ENCODE peak calls at places on chromosomes 2 and 18, in seven cellular contexts. R, P, O, T, Z, J and S are unnamed samples.

GRCh38 chr2:150309681-150310080 is 177.8 kb downstream of the RND3 start:
- DNase-seq in P (peak; percentile 3), T (no peak), O (no peak), Z (no peak), J (no peak), R (peak; percentile 33), S (peak; percentile 89)

GRCh38 chr2:201890447-201890846 is 84.1 kb downstream of the CDK15 start:
- DNase-seq in Z (no peak), T (no peak), O (no peak), P (no peak), R (peak; percentile 62), J (no peak), S (no peak)

GRCh38 chr2:237475704-237476107 is 11.3 kb upstream of the MLPH start:
- DNase-seq in R (peak; percentile 60), O (no peak), J (peak; percentile 73), T (no peak), Z (no peak), P (peak; percentile 65), S (peak; percentile 28)

GRCh38 chr18:24470022-24470618 is 9.7 kb downstream of the HRH4 start:
- DNase-seq in P (no peak), J (no peak), Z (no peak), O (no peak), R (no peak), T (no peak), S (no peak)

GRCh38 chr2:134647607-134648256 is 71.1 kb downstream of the TMEM163 start:
- DNase-seq in R (no peak), O (no peak), Z (no peak), P (no peak), J (no peak), T (no peak), S (no peak)

GRCh38 chr2:38315707-38316333 is 61.3 kb downstream of the ATL2 start:
- DNase-seq in T (no peak), R (peak; percentile 59), J (peak; percentile 66), O (peak; percentile 35), P (peak; percentile 58), Z (no peak), S (peak; percentile 49)

GRCh38 chr2:49240608-49241007 is 86.3 kb upstream of the FSHR start:
- DNase-seq in J (peak; percentile 8), R (peak; percentile 33), P (peak; percentile 3), O (no peak), Z (no peak), T (no peak), S (no peak)

GRCh38 chr2:150610670-150611279 is 123.3 kb upstream of the RND3 start:
- DNase-seq in J (peak; percentile 52), Z (no peak), T (no peak), P (peak; percentile 56), O (no peak), R (peak; percentile 69), S (peak; percentile 52)

GRCh38 chr2:198337368-198337767 is 533.0 kb downstream of the PLCL1 start:
- DNase-seq in O (no peak), P (no peak), R (no peak), Z (no peak), J (no peak), T (no peak), S (no peak)

GRCh38 chr2:153641046-153641445 is 162.5 kb upstream of the RPRM start:
- DNase-seq in O (no peak), P (no peak), J (no peak), Z (no peak), T (no peak), R (no peak), S (no peak)
- H3K4me1 ChIP-seq in O (no peaks in the 10 kb centered on the region), P (no peaks in the 10 kb centered on the region), J (no peaks in the 10 kb centered on the region), Z (no peaks in the 10 kb centered on the region), T (no peaks in the 10 kb centered on the region), R (no peaks in the 10 kb centered on the region), S (no peaks in the 10 kb centered on the region)

GRCh38 chr2:65974067-65974723 is 460.7 kb upstream of the MEIS1 start:
- DNase-seq in P (no peak), R (no peak), T (no peak), O (no peak), J (no peak), Z (no peak), S (no peak)

GRCh38 chr2:65969161-65969560 is 465.8 kb upstream of the MEIS1 start:
- DNase-seq in J (no peak), T (no peak), R (no peak), P (no peak), Z (no peak), O (no peak), S (peak; percentile 20)
- H3K4me3 ChIP-seq in J (no peak overlapping the region), T (no peak overlapping the region), R (no peak overlapping the region), P (no peak overlapping the region), Z (no peak overlapping the region), O (no peak overlapping the region), S (no peak overlapping the region)

GRCh38 chr18:377088-377487 is 109.2 kb upstream of the THOC1 start:
- DNase-seq in T (no peak), J (no peak), Z (no peak), O (no peak), R (no peak), P (no peak), S (no peak)
- H3K4me1 ChIP-seq in T (no peaks in the 10 kb centered on the region), J (peaks cover 7% of the 10 kb centered on the region), Z (peaks cover 14% of the 10 kb centered on the region), O (no peaks in the 10 kb centered on the region), R (peaks cover 7% of the 10 kb centered on the region), P (no peaks in the 10 kb centered on the region), S (no peaks in the 10 kb centered on the region)

DNA sequence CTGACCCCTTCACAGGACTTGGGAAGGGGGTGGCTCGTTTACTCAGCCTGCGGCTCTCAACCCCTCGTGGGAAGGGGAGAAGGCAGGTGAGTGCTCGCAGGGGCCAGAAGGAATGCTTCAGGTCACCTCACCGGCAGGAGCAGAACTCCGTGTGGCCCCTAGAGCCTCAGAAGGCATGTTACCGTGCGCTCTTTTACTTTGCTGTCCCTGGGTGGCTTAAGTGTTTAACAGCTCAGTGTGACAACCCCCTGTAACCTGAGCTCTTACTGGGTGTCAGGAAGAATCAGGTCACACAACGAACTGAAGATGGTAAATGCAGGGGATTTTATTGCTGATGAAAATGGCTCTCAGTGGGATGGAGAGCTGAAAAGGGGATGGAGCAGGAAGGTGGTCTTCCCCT is 1235.4 kb downstream of the LRP1B start:
- DNase-seq in R (no peak), O (no peak), Z (no peak), J (no peak), T (no peak), P (no peak), S (no peak)
- H3K4me3 ChIP-seq in R (no peak overlapping the region), O (no peak overlapping the region), Z (no peak overlapping the region), J (no peak overlapping the region), T (no peak overlapping the region), P (no peak overlapping the region), S (no peak overlapping the region)

GRCh38 chr2:45683292-45683691 is 31.8 kb downstream of the PRKCE start:
- DNase-seq in Z (no peak), P (no peak), R (no peak), T (no peak), J (no peak), O (no peak), S (no peak)
- H3K4me1 ChIP-seq in Z (no peaks in the 10 kb centered on the region), P (peaks cover 13% of the 10 kb centered on the region), R (no peaks in the 10 kb centered on the region), T (peaks cover 8% of the 10 kb centered on the region), J (peaks cover 14% of the 10 kb centered on the region), O (no peaks in the 10 kb centered on the region), S (peaks cover 8% of the 10 kb centered on the region)

GRCh38 chr2:146213674-146214073 is 1631.2 kb upstream of the ACVR2A start:
- DNase-seq in T (no peak), J (no peak), Z (no peak), O (no peak), P (no peak), R (no peak), S (no peak)

GRCh38 chr2:146212602-146213001 is 1632.2 kb upstream of the ACVR2A start:
- DNase-seq in Z (no peak), T (no peak), P (no peak), R (no peak), J (no peak), O (no peak), S (no peak)

GRCh38 chr2:146209842-146210275 is 1635.0 kb upstream of the ACVR2A start:
- DNase-seq in P (no peak), O (no peak), T (no peak), R (no peak), Z (no peak), J (no peak), S (no peak)

DNA sequence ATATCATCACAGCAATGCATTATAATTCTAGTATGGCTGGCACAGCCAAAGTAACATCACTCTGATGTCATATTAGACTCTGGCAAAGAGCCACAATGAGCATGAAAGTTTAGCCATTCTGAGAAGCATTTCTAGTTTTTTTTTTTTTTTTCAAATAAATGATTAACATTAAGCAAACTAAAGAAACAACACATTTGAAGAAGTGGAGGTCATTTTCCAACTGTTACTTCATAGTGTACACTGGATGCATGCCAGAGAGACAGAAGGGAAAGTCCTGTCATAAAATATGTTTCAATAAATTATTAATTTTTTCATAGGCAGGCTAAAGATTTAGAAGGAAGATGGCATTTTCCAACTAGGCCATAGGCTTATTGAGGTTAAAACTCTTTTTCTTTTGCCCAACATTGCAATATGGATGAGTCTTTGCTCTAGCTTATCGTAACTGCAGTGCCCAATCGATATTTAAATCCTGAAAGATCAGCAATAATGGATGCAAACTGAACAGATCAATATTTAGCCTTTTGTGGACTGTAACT is 1630.4 kb upstream of the ACVR2A start:
- DNase-seq in P (no peak), J (no peak), O (no peak), T (no peak), R (no peak), Z (no peak), S (peak; percentile 89)
- H3K4me3 ChIP-seq in P (no peak overlapping the region), J (no peak overlapping the region), O (no peak overlapping the region), T (no peak overlapping the region), R (no peak overlapping the region), Z (no peak overlapping the region), S (no peak overlapping the region)

DNA sequence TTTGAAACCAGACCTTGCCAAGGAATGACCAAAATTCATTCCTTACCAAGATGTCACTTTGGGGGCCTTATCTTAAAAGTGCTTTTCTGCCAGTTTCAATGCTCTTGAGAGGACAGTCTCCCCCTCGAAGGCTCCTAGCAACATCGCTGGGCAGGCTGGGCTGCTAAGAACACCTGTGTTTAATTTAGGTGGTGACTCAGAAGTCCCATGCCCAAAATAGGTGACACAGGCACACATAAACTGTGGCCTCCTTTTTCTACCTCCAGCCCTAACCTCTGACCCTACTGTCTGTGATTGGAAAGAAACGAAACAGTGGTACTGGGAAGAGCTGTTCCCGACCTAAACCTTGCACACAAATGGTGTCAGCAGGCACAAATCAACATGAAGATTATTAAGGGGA is 28.7 kb upstream of the ROCK2 start:
- DNase-seq in P (no peak), Z (no peak), R (no peak), J (no peak), T (no peak), O (no peak), S (no peak)
- H3K4me1 ChIP-seq in P (peaks cover 54% of the 10 kb centered on the region), Z (peaks cover 12% of the 10 kb centered on the region), R (peaks cover 29% of the 10 kb centered on the region), J (peaks cover 23% of the 10 kb centered on the region), T (peaks cover 4% of the 10 kb centered on the region), O (no peaks in the 10 kb centered on the region), S (peaks cover 23% of the 10 kb centered on the region)

DNA sequence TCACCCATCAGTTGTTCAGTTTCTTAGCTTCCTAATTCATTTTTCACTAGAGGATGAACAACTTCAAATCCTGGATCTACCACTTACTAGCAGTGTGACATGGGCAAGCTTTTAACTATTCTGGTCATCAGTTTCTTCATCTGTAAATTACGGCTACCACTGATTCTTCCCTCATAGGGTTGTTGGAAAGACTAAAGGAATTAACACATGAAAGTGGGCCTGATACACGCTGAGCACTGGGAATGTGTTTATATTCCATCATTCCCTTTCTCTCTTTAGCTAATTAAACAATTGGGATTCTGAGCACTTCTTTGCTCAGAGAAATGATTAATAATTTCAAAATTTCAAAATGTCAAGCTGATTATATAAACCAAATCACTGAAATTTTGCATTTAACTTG is 862.3 kb upstream of the GCFC2 start:
- DNase-seq in R (no peak), J (no peak), O (no peak), P (no peak), T (no peak), Z (no peak), S (no peak)
- H3K4me3 ChIP-seq in R (no peak overlapping the region), J (no peak overlapping the region), O (no peak overlapping the region), P (no peak overlapping the region), T (no peak overlapping the region), Z (no peak overlapping the region), S (no peak overlapping the region)